ENCODE peak calls at places on chromosomes 16 and 17, in four cellular contexts. I, Y, S and G are unnamed samples.

GRCh38 chr17:76009969-76010661 is 9.5 kb downstream of the CDK3 start:
- DNase-seq in I (no peak), Y (no peak), S (no peak), G (no peak)

GRCh38 chr17:68095205-68095811 is 59.8 kb downstream of the KPNA2 start:
- DNase-seq in I (no peak), Y (no peak), S (no peak), G (peak)

GRCh38 chr17:8466466-8466865 is 30.8 kb downstream of the NDEL1 start:
- DNase-seq in I (no peak), Y (peak), S (no peak), G (no peak)

GRCh38 chr17:28726396-28726911 is 421 bp upstream of the TLCD1 start:
- DNase-seq in I (peak), Y (peak), S (no peak), G (no peak)

GRCh38 chr16:70678898-70679652 is 6.8 kb downstream of the MTSS2 start:
- DNase-seq in I (no peak), Y (no peak), S (no peak), G (no peak)

GRCh38 chr17:58391302-58391984 is 25.9 kb downstream of the RNF43 start:
- DNase-seq in I (peak), Y (peak), S (no peak), G (no peak)

GRCh38 chr17:78886954-78887353 is 16.0 kb downstream of the CEP295NL start:
- DNase-seq in I (no peak), Y (no peak), S (no peak), G (no peak)

GRCh38 chr17:59355030-59355694 is 23.7 kb downstream of the YPEL2 start:
- DNase-seq in I (no peak), Y (no peak), S (no peak), G (no peak)

GRCh38 chr17:78322327-78322857 is 37.5 kb downstream of the SOCS3 start:
- DNase-seq in I (no peak), Y (no peak), S (no peak), G (no peak)

GRCh38 chr16:69150146-69150865 is 17.9 kb downstream of the UTP4 start:
- DNase-seq in I (no peak), Y (peak), S (peak), G (no peak)

GRCh38 chr17:72254808-72255449 is 134.1 kb downstream of the SOX9 start:
- DNase-seq in I (no peak), Y (no peak), S (no peak), G (no peak)

GRCh38 chr16:57319646-57320045 is 35.2 kb upstream of the PLLP start:
- DNase-seq in I (no peak), Y (no peak), S (no peak), G (no peak)

GRCh38 chr17:42547698-42548069 is 5.0 kb upstream of the HSD17B1 start:
- DNase-seq in I (no peak), Y (no peak), S (no peak), G (no peak)

GRCh38 chr16:79278506-79278905 is 322.0 kb downstream of the MAF start:
- DNase-seq in I (no peak), Y (no peak), S (peak), G (no peak)

GRCh38 chr16:11497851-11498289 is 88.8 kb downstream of the LITAF start:
- DNase-seq in I (no peak), Y (peak), S (no peak), G (no peak)

GRCh38 chr17:17783825-17784598 is 52.8 kb downstream of the SREBF1 start:
- DNase-seq in I (no peak), Y (peak), S (peak), G (peak)

GRCh38 chr16:86570542-86571196 is 4.0 kb downstream of the FOXC2 start:
- DNase-seq in I (no peak), Y (no peak), S (no peak), G (no peak)

GRCh38 chr16:87954826-87955225 is 3.6 kb downstream of the BANP start:
- DNase-seq in I (no peak), Y (no peak), S (no peak), G (no peak)

GRCh38 chr17:80315517-80316182 is 55.0 kb downstream of the RNF213 start:
- DNase-seq in I (no peak), Y (no peak), S (no peak), G (no peak)

GRCh38 chr16:81645303-81645702 is 133.8 kb upstream of the PLCG2 start:
- DNase-seq in I (no peak), Y (peak), S (no peak), G (peak)

GRCh38 chr16:82055728-82056549 is 20.9 kb downstream of the HSD17B2 start:
- DNase-seq in I (no peak), Y (no peak), S (no peak), G (no peak)

GRCh38 chr17:70072900-70073299 is 2.1 kb upstream of the KCNJ16 start:
- DNase-seq in I (no peak), Y (no peak), S (no peak), G (no peak)

GRCh38 chr16:88809676-88810165 is 2.0 kb downstream of the APRT start:
- DNase-seq in I (no peak), Y (no peak), S (no peak), G (no peak)

GRCh38 chr17:44830359-44831269 is 527 bp upstream of the GJC1 start:
- DNase-seq in I (peak), Y (peak), S (peak), G (no peak)

GRCh38 chr17:48429156-48429555 is 858 bp downstream of the SKAP1 start:
- DNase-seq in I (no peak), Y (no peak), S (no peak), G (no peak)

GRCh38 chr16:21265104-21265825 is 12.8 kb downstream of the CRYM start:
- DNase-seq in I (no peak), Y (no peak), S (no peak), G (no peak)